ENCODE peak calls at places on chromosomes 11 and 22, in seven cellular contexts. One of them, this sample, is unnamed.

GRCh38 chr11:40187092-40187403 is 1272.4 kb downstream of the LRRC4C start:
- DNase-seq in glutamatergic neuron: no peak
- DNase-seq in left ventricle myocardium inferior: no peak
- DNase-seq in body of pancreas: no peak
- DNase-seq in progenitor cell of endocrine pancreas: no peak
- DNase-seq in H9: no peak
- DNase-seq in IMR-90: no peak
- DNase-seq in this sample: no peak

GRCh38 chr22:48757581-48757980 is 1070.1 kb downstream of the BRD1 start:
- DNase-seq in glutamatergic neuron: no peak
- DNase-seq in left ventricle myocardium inferior: no peak
- DNase-seq in body of pancreas: no peak
- DNase-seq in progenitor cell of endocrine pancreas: peak
- DNase-seq in H9: peak
- DNase-seq in IMR-90: no peak
- DNase-seq in this sample: no peak

GRCh38 chr11:60193687-60194433 is 11.0 kb upstream of the MS4A6A start:
- DNase-seq in glutamatergic neuron: peak
- DNase-seq in left ventricle myocardium inferior: no peak
- DNase-seq in body of pancreas: peak
- DNase-seq in progenitor cell of endocrine pancreas: peak
- DNase-seq in H9: peak
- DNase-seq in IMR-90: peak
- DNase-seq in this sample: peak

GRCh38 chr22:17888855-17889254 is 114.6 kb upstream of the BID start:
- DNase-seq in glutamatergic neuron: peak
- DNase-seq in left ventricle myocardium inferior: no peak
- DNase-seq in body of pancreas: no peak
- DNase-seq in progenitor cell of endocrine pancreas: no peak
- DNase-seq in H9: peak
- DNase-seq in IMR-90: peak
- DNase-seq in this sample: no peak

GRCh38 chr22:44180706-44181032 is at the start of gene PARVG:
- DNase-seq in glutamatergic neuron: no peak
- DNase-seq in left ventricle myocardium inferior: no peak
- DNase-seq in body of pancreas: no peak
- DNase-seq in progenitor cell of endocrine pancreas: no peak
- DNase-seq in H9: peak
- DNase-seq in IMR-90: no peak
- DNase-seq in this sample: no peak

GRCh38 chr11:69310351-69310750 is 16.4 kb downstream of the MYEOV start:
- DNase-seq in glutamatergic neuron: no peak
- DNase-seq in left ventricle myocardium inferior: no peak
- DNase-seq in body of pancreas: no peak
- DNase-seq in progenitor cell of endocrine pancreas: no peak
- DNase-seq in H9: no peak
- DNase-seq in IMR-90: no peak
- DNase-seq in this sample: no peak

GRCh38 chr11:20055312-20055711 is 105.0 kb downstream of the DBX1 start:
- DNase-seq in glutamatergic neuron: no peak
- DNase-seq in left ventricle myocardium inferior: no peak
- DNase-seq in body of pancreas: no peak
- DNase-seq in progenitor cell of endocrine pancreas: no peak
- DNase-seq in H9: no peak
- DNase-seq in IMR-90: no peak
- DNase-seq in this sample: no peak

GRCh38 chr11:70467196-70468085 is 69.1 kb downstream of the CTTN start:
- DNase-seq in glutamatergic neuron: peak
- DNase-seq in left ventricle myocardium inferior: peak
- DNase-seq in body of pancreas: peak
- DNase-seq in progenitor cell of endocrine pancreas: peak
- DNase-seq in H9: no peak
- DNase-seq in IMR-90: peak
- DNase-seq in this sample: peak

GRCh38 chr11:46247090-46247489 is 30.4 kb upstream of the CREB3L1 start:
- DNase-seq in glutamatergic neuron: no peak
- DNase-seq in left ventricle myocardium inferior: no peak
- DNase-seq in body of pancreas: no peak
- DNase-seq in progenitor cell of endocrine pancreas: no peak
- DNase-seq in H9: no peak
- DNase-seq in IMR-90: no peak
- DNase-seq in this sample: no peak

GRCh38 chr11:18352581-18352980 is 30.2 kb downstream of the GTF2H1 start:
- DNase-seq in glutamatergic neuron: no peak
- DNase-seq in left ventricle myocardium inferior: no peak
- DNase-seq in body of pancreas: no peak
- DNase-seq in progenitor cell of endocrine pancreas: no peak
- DNase-seq in H9: no peak
- DNase-seq in IMR-90: peak
- DNase-seq in this sample: peak

GRCh38 chr11:10397226-10397987 is 57.7 kb upstream of the AMPD3 start:
- DNase-seq in glutamatergic neuron: no peak
- DNase-seq in left ventricle myocardium inferior: no peak
- DNase-seq in body of pancreas: no peak
- DNase-seq in progenitor cell of endocrine pancreas: no peak
- DNase-seq in H9: no peak
- DNase-seq in IMR-90: peak
- DNase-seq in this sample: no peak

GRCh38 chr22:47374901-47375575 is 612.6 kb downstream of the TBC1D22A start:
- DNase-seq in glutamatergic neuron: no peak
- DNase-seq in left ventricle myocardium inferior: no peak
- DNase-seq in body of pancreas: no peak
- DNase-seq in progenitor cell of endocrine pancreas: no peak
- DNase-seq in H9: no peak
- DNase-seq in IMR-90: no peak
- DNase-seq in this sample: no peak

GRCh38 chr11:123430736-123431356 is 777 bp downstream of the GRAMD1B start:
- DNase-seq in glutamatergic neuron: peak
- DNase-seq in left ventricle myocardium inferior: peak
- DNase-seq in body of pancreas: peak
- DNase-seq in progenitor cell of endocrine pancreas: peak
- DNase-seq in H9: peak
- DNase-seq in IMR-90: peak
- DNase-seq in this sample: peak

GRCh38 chr11:85698195-85698594 is 12.2 kb upstream of the CCDC89 start:
- DNase-seq in glutamatergic neuron: no peak
- DNase-seq in left ventricle myocardium inferior: no peak
- DNase-seq in body of pancreas: no peak
- DNase-seq in progenitor cell of endocrine pancreas: no peak
- DNase-seq in H9: no peak
- DNase-seq in IMR-90: no peak
- DNase-seq in this sample: no peak

GRCh38 chr11:131370090-131370751 is at the start of gene NTM:
- DNase-seq in glutamatergic neuron: peak
- DNase-seq in left ventricle myocardium inferior: peak
- DNase-seq in body of pancreas: peak
- DNase-seq in progenitor cell of endocrine pancreas: no peak
- DNase-seq in H9: no peak
- DNase-seq in IMR-90: peak
- DNase-seq in this sample: peak

GRCh38 chr22:37259540-37260029 is 15.5 kb upstream of the RAC2 start:
- DNase-seq in glutamatergic neuron: no peak
- DNase-seq in left ventricle myocardium inferior: no peak
- DNase-seq in body of pancreas: no peak
- DNase-seq in progenitor cell of endocrine pancreas: no peak
- DNase-seq in H9: peak
- DNase-seq in IMR-90: peak
- DNase-seq in this sample: peak
- TF ChIP-seq CTCF in glutamatergic neuron: peak
- TF ChIP-seq CTCF in left ventricle myocardium inferior: peak
- TF ChIP-seq CTCF in body of pancreas: peak
- TF ChIP-seq CTCF in progenitor cell of endocrine pancreas: peak
- TF ChIP-seq CTCF in H9: peak
- TF ChIP-seq CTCF in IMR-90: peak
- TF ChIP-seq CTCF in this sample: peak

DNA sequence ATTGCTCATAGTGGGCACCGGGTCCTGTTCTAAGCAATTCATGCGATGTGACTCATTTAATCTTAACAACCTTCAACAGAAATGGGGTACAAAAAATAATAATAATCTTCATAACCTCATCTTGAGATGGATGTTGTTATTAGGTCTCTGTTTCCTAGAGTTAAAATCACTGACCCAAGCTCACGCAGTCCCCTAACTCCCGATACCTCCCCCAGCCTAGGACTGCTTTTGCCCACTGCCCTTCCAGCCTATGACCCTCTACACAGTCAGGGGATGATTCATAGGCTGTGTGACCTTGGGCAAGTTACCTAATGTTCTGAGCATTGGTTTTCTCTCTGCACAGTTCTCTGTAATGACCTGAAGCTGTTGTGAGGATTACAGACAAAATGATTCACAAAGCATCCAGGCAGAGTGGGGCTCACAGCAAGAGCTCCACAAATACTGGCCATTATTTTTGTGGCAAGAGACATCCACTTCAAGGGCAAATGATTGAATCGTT is 19.9 kb downstream of the MTFP1 start:
- DNase-seq in glutamatergic neuron: no peak
- DNase-seq in left ventricle myocardium inferior: no peak
- DNase-seq in body of pancreas: no peak
- DNase-seq in progenitor cell of endocrine pancreas: no peak
- DNase-seq in H9: no peak
- DNase-seq in IMR-90: peak
- DNase-seq in this sample: peak
- TF ChIP-seq CTCF in glutamatergic neuron: no peak
- TF ChIP-seq CTCF in left ventricle myocardium inferior: peak
- TF ChIP-seq CTCF in body of pancreas: no peak
- TF ChIP-seq CTCF in progenitor cell of endocrine pancreas: peak
- TF ChIP-seq CTCF in H9: peak
- TF ChIP-seq CTCF in IMR-90: no peak
- TF ChIP-seq CTCF in this sample: peak

GRCh38 chr11:81207421-81208054 is 1526.1 kb downstream of the FAM181B start:
- DNase-seq in glutamatergic neuron: no peak
- DNase-seq in left ventricle myocardium inferior: no peak
- DNase-seq in body of pancreas: no peak
- DNase-seq in progenitor cell of endocrine pancreas: no peak
- DNase-seq in H9: peak
- DNase-seq in IMR-90: no peak
- DNase-seq in this sample: no peak
- TF ChIP-seq CTCF in glutamatergic neuron: no peak
- TF ChIP-seq CTCF in left ventricle myocardium inferior: no peak
- TF ChIP-seq CTCF in body of pancreas: no peak
- TF ChIP-seq CTCF in progenitor cell of endocrine pancreas: no peak
- TF ChIP-seq CTCF in H9: no peak
- TF ChIP-seq CTCF in IMR-90: no peak
- TF ChIP-seq CTCF in this sample: no peak

GRCh38 chr22:20012741-20013331 is 3.8 kb downstream of the ARVCF start:
- DNase-seq in glutamatergic neuron: no peak
- DNase-seq in left ventricle myocardium inferior: no peak
- DNase-seq in body of pancreas: no peak
- DNase-seq in progenitor cell of endocrine pancreas: no peak
- DNase-seq in H9: no peak
- DNase-seq in IMR-90: no peak
- DNase-seq in this sample: no peak

GRCh38 chr22:20014526-20015186 is 2.0 kb downstream of the ARVCF start:
- DNase-seq in glutamatergic neuron: no peak
- DNase-seq in left ventricle myocardium inferior: no peak
- DNase-seq in body of pancreas: no peak
- DNase-seq in progenitor cell of endocrine pancreas: no peak
- DNase-seq in H9: no peak
- DNase-seq in IMR-90: no peak
- DNase-seq in this sample: no peak

GRCh38 chr22:20011993-20012740 is 4.5 kb downstream of the ARVCF start:
- DNase-seq in glutamatergic neuron: no peak
- DNase-seq in left ventricle myocardium inferior: no peak
- DNase-seq in body of pancreas: no peak
- DNase-seq in progenitor cell of endocrine pancreas: no peak
- DNase-seq in H9: no peak
- DNase-seq in IMR-90: no peak
- DNase-seq in this sample: no peak

GRCh38 chr22:20015187-20015625 is 1.4 kb downstream of the ARVCF start:
- DNase-seq in glutamatergic neuron: no peak
- DNase-seq in left ventricle myocardium inferior: no peak
- DNase-seq in body of pancreas: no peak
- DNase-seq in progenitor cell of endocrine pancreas: no peak
- DNase-seq in H9: no peak
- DNase-seq in IMR-90: no peak
- DNase-seq in this sample: no peak

GRCh38 chr22:20013382-20013871 is 3.2 kb downstream of the ARVCF start:
- DNase-seq in glutamatergic neuron: peak
- DNase-seq in left ventricle myocardium inferior: peak
- DNase-seq in body of pancreas: peak
- DNase-seq in progenitor cell of endocrine pancreas: peak
- DNase-seq in H9: peak
- DNase-seq in IMR-90: peak
- DNase-seq in this sample: peak
- TF ChIP-seq CTCF in glutamatergic neuron: peak
- TF ChIP-seq CTCF in left ventricle myocardium inferior: peak
- TF ChIP-seq CTCF in body of pancreas: peak
- TF ChIP-seq CTCF in progenitor cell of endocrine pancreas: peak
- TF ChIP-seq CTCF in H9: peak
- TF ChIP-seq CTCF in IMR-90: peak
- TF ChIP-seq CTCF in this sample: peak

GRCh38 chr11:62266558-62266957 is 3.4 kb upstream of the SCGB2A2 start:
- DNase-seq in glutamatergic neuron: no peak
- DNase-seq in left ventricle myocardium inferior: no peak
- DNase-seq in body of pancreas: no peak
- DNase-seq in progenitor cell of endocrine pancreas: no peak
- DNase-seq in H9: no peak
- DNase-seq in IMR-90: peak
- DNase-seq in this sample: no peak

GRCh38 chr11:62267576-62267975 is 2.4 kb upstream of the SCGB2A2 start:
- DNase-seq in glutamatergic neuron: no peak
- DNase-seq in left ventricle myocardium inferior: no peak
- DNase-seq in body of pancreas: no peak
- DNase-seq in progenitor cell of endocrine pancreas: no peak
- DNase-seq in H9: no peak
- DNase-seq in IMR-90: no peak
- DNase-seq in this sample: no peak

GRCh38 chr11:62267050-62267449 is 2.9 kb upstream of the SCGB2A2 start:
- DNase-seq in glutamatergic neuron: no peak
- DNase-seq in left ventricle myocardium inferior: no peak
- DNase-seq in body of pancreas: no peak
- DNase-seq in progenitor cell of endocrine pancreas: no peak
- DNase-seq in H9: no peak
- DNase-seq in IMR-90: no peak
- DNase-seq in this sample: no peak

GRCh38 chr11:62273284-62273683 is 3.3 kb downstream of the SCGB2A2 start:
- DNase-seq in glutamatergic neuron: no peak
- DNase-seq in left ventricle myocardium inferior: no peak
- DNase-seq in body of pancreas: no peak
- DNase-seq in progenitor cell of endocrine pancreas: no peak
- DNase-seq in H9: no peak
- DNase-seq in IMR-90: no peak
- DNase-seq in this sample: no peak

DNA sequence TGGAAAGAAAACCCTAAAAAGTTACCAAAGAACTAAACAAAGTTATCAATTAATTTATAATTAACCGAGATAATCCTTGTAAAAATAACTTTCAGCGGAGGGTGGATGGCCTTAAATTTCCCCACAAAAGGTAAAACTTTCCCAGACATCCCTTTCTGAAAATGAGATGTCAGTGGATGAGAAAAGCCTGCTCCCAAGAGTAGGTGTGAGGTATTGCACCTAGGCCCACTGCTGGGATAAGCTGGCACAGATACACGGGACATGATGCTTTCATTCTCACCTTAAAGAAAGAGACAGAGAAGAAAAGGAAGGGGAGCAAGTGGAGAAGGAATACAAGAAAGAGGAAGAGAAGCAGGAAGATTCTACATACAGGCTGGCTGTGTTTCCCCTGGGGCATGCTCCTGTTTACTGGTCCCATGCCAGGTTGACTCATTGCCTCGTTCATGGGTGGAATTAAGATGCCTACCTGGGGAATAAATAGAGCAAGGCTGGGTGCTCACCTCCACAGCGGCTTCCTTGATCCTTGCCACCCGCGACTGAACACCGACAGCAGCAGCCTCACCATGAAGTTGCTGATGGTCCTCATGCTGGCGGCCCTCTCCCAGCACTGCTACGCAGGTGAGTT is at the start of gene SCGB2A2:
- DNase-seq in glutamatergic neuron: no peak
- DNase-seq in left ventricle myocardium inferior: no peak
- DNase-seq in body of pancreas: no peak
- DNase-seq in progenitor cell of endocrine pancreas: no peak
- DNase-seq in H9: no peak
- DNase-seq in IMR-90: no peak
- DNase-seq in this sample: no peak
- TF ChIP-seq CTCF in glutamatergic neuron: no peak
- TF ChIP-seq CTCF in left ventricle myocardium inferior: peak
- TF ChIP-seq CTCF in body of pancreas: peak
- TF ChIP-seq CTCF in progenitor cell of endocrine pancreas: peak
- TF ChIP-seq CTCF in H9: peak
- TF ChIP-seq CTCF in IMR-90: no peak
- TF ChIP-seq CTCF in this sample: peak

This sample was measured in HFFc6.